ENCODE peak calls at places on chromosomes 16 and 17, in eight cellular contexts. N is lower leg skin; B is activated CD4-positive, alpha-beta T cell treated with anti-CD3 and anti-CD28 coated beads, Interleukin-2, amount 10 ng/mL, durations not matched to agents 7 days and 5 days; P is GM13977; G is HT-29; F is NCI-H510A treated with DMSO at 0.1 percent for 48 hours; U is germinal center; D is stimulated activated CD4-positive, alpha-beta T cell treated with anti-CD3 and anti-CD28 coated beads, Interleukin-2, amount 100 ng/mL, for 48 hours. K is an unnamed sample.

GRCh38 chr17:81341347-81342061 is 46.4 kb upstream of the SLC38A10 start:
- DNase-seq in P (no peak), D (no peak), F (no peak), B (no peak), U (no peak), N (no peak), G (no peak), K (no peak)

GRCh38 chr16:11155284-11155806 is 100.7 kb downstream of the SOCS1 start:
- DNase-seq in B (no peak), N (no peak), F (no peak), P (no peak), D (no peak), G (no peak), U (no peak), K (peak; percentile 33)

GRCh38 chr17:54347495-54347894 is 524.8 kb downstream of the KIF2B start:
- DNase-seq in G (no peak), F (no peak), N (no peak), U (no peak), D (no peak), P (no peak), B (no peak), K (no peak)

GRCh38 chr17:10316986-10317834 is 55.6 kb downstream of the MYH13 start:
- DNase-seq in G (peak; percentile 2), P (peak; percentile 55), D (no peak), F (no peak), B (peak; percentile 48), N (peak; percentile 61), U (peak; percentile 40), K (no peak)

GRCh38 chr16:20938426-20938825 is 37.9 kb downstream of the LYRM1 start:
- DNase-seq in N (no peak), F (no peak), B (no peak), P (no peak), U (no peak), G (no peak), D (no peak), K (no peak)

GRCh38 chr16:85323230-85323960 is 211.1 kb upstream of the CIBAR2 start:
- DNase-seq in F (no peak), B (no peak), U (no peak), G (no peak), D (no peak), P (no peak), N (no peak), K (no peak)

GRCh38 chr16:57032931-57033330 is 43.6 kb downstream of the NLRC5 start:
- DNase-seq in P (no peak), B (no peak), G (no peak), F (no peak), U (no peak), D (no peak), N (no peak), K (no peak)

GRCh38 chr16:81657731-81658130 is 121.4 kb upstream of the PLCG2 start:
- DNase-seq in N (no peak), D (no peak), U (no peak), B (no peak), P (no peak), F (no peak), G (no peak), K (no peak)

GRCh38 chr17:17781591-17782424 is 55.0 kb downstream of the SREBF1 start:
- DNase-seq in P (no peak), D (no peak), B (no peak), U (no peak), G (peak; percentile 65), F (peak; percentile 73), N (no peak), K (peak; percentile 93)

GRCh38 chr17:7217113-7217987 is 2.3 kb downstream of the DLG4 start:
- DNase-seq in G (no peak), U (peak; percentile 51), F (peak; percentile 56), P (peak; percentile 64), B (no peak), N (no peak), D (no peak), K (peak; percentile 86)

GRCh38 chr17:38885044-38885727 is 15.3 kb downstream of the LASP1 start:
- DNase-seq in B (no peak), F (no peak), D (no peak), U (no peak), G (no peak), N (no peak), P (no peak), K (no peak)

GRCh38 chr17:63399316-63399715 is 46.8 kb downstream of the CYB561 start:
- DNase-seq in F (no peak), N (no peak), G (no peak), D (no peak), U (no peak), P (no peak), B (no peak), K (no peak)

GRCh38 chr16:50802000-50802399 is 60.1 kb downstream of the CYLD start:
- DNase-seq in B (no peak), F (no peak), D (no peak), U (no peak), N (no peak), G (no peak), P (no peak), K (no peak)

GRCh38 chr17:3957735-3958134 is 6.5 kb downstream of the ATP2A3 start:
- DNase-seq in N (no peak), G (no peak), U (no peak), F (no peak), D (no peak), P (no peak), B (no peak), K (no peak)

GRCh38 chr16:4800290-4801041 is 2.0 kb downstream of the ROGDI start:
- DNase-seq in B (no peak), F (peak; percentile 59), G (peak; percentile 38), P (peak; percentile 41), D (no peak), U (no peak), N (no peak), K (peak; percentile 89)

GRCh38 chr16:85360323-85361277 is 248.3 kb upstream of the CIBAR2 start:
- DNase-seq in F (peak; percentile 87), B (peak; percentile 13), U (no peak), G (peak; percentile 57), N (peak; percentile 72), D (no peak), P (no peak), K (no peak)

GRCh38 chr17:49074851-49075540 is 57.6 kb upstream of the B4GALNT2 start:
- DNase-seq in U (no peak), F (no peak), N (no peak), D (no peak), P (no peak), G (no peak), B (no peak), K (no peak)

GRCh38 chr16:57744646-57744903 is 9.0 kb downstream of the KATNB1 start:
- DNase-seq in B (no peak), F (no peak), G (no peak), U (no peak), N (no peak), D (no peak), P (no peak), K (no peak)

GRCh38 chr17:50058296-50058945 is 2.5 kb downstream of the ITGA3 start:
- DNase-seq in P (no peak), F (no peak), B (no peak), N (no peak), U (no peak), G (no peak), D (no peak), K (no peak)

GRCh38 chr16:1560866-1561265 is 27.4 kb downstream of the TMEM204 start:
- DNase-seq in N (no peak), G (no peak), P (no peak), D (no peak), F (no peak), B (no peak), U (no peak), K (no peak)

GRCh38 chr17:8105957-8106398 is 12.3 kb downstream of the ALOXE3 start:
- DNase-seq in G (no peak), P (no peak), B (no peak), N (no peak), D (no peak), F (no peak), U (no peak), K (no peak)

GRCh38 chr17:6894206-6894528 is 62.6 kb upstream of the TEKT1 start:
- DNase-seq in B (peak; percentile 16), G (no peak), N (no peak), P (peak; percentile 52), U (peak; percentile 31), D (peak; percentile 45), F (no peak), K (no peak)

GRCh38 chr16:54327609-54328008 is 41.0 kb upstream of the IRX3 start:
- DNase-seq in B (no peak), G (no peak), N (no peak), U (no peak), P (no peak), F (no peak), D (no peak), K (no peak)

GRCh38 chr16:728890-729744 is 2.2 kb downstream of the HAGHL start:
- DNase-seq in F (no peak), U (no peak), N (no peak), G (no peak), D (no peak), P (no peak), B (no peak), K (no peak)

GRCh38 chr17:57861737-57862409 is 12.0 kb upstream of the MRPS23 start:
- DNase-seq in P (peak; percentile 42), N (no peak), B (no peak), U (no peak), G (peak; percentile 84), D (no peak), F (no peak), K (no peak)

GRCh38 chr17:3914319-3914685 is 2.0 kb downstream of the P2RX1 start:
- DNase-seq in D (no peak), U (peak; percentile 87), G (no peak), N (no peak), B (no peak), F (no peak), P (peak; percentile 77), K (no peak)

K was measured in cerebellum.